ENCODE peak calls at places on chromosomes 4 and X, in ten cellular contexts. One of them, this sample, is unnamed. For H3K36me3, the result is how much of the 10 kb centered on the place peaks cover.

GRCh38 chr4:3387943-3388348 is 53.8 kb upstream of the HGFAC start:
- DNase-seq in SK-N-SH: peak
- DNase-seq in mammary epithelial cell: peak
- DNase-seq in K562: no peak
- DNase-seq in endothelial cell of umbilical vein: peak
- DNase-seq in mesenchymal stem cell: peak
- DNase-seq in GM23248: peak
- DNase-seq in neuronal stem cell: no peak
- DNase-seq in neural progenitor cell: no peak
- DNase-seq in IMR-90: peak
- DNase-seq in this sample: peak

GRCh38 chr4:128958194-128958593 is 135.1 kb downstream of the SCLT1 start:
- DNase-seq in GM23248: no peak
- DNase-seq in mammary epithelial cell: no peak
- DNase-seq in K562: no peak
- DNase-seq in neuronal stem cell: no peak
- DNase-seq in SK-N-SH: no peak
- DNase-seq in endothelial cell of umbilical vein: no peak
- DNase-seq in mesenchymal stem cell: peak
- DNase-seq in neural progenitor cell: no peak
- DNase-seq in IMR-90: peak
- DNase-seq in this sample: no peak

GRCh38 chrX:152480269-152481212 is 29.4 kb upstream of the GABRA3 start:
- DNase-seq in neural progenitor cell: no peak
- DNase-seq in GM23248: no peak
- DNase-seq in endothelial cell of umbilical vein: no peak
- DNase-seq in SK-N-SH: no peak
- DNase-seq in neuronal stem cell: no peak
- DNase-seq in K562: no peak
- DNase-seq in mesenchymal stem cell: no peak
- DNase-seq in IMR-90: no peak
- DNase-seq in mammary epithelial cell: no peak
- DNase-seq in this sample: no peak

GRCh38 chrX:155768036-155768769 is 112.9 kb upstream of the VAMP7 start:
- DNase-seq in K562: no peak
- DNase-seq in neural progenitor cell: no peak
- DNase-seq in SK-N-SH: peak
- DNase-seq in neuronal stem cell: no peak
- DNase-seq in IMR-90: peak
- DNase-seq in mammary epithelial cell: peak
- DNase-seq in endothelial cell of umbilical vein: no peak
- DNase-seq in GM23248: peak
- DNase-seq in mesenchymal stem cell: peak
- DNase-seq in this sample: peak

GRCh38 chrX:26848511-26848910 is 614.6 kb downstream of the PPP4R3C start:
- DNase-seq in endothelial cell of umbilical vein: peak
- DNase-seq in neural progenitor cell: no peak
- DNase-seq in mammary epithelial cell: no peak
- DNase-seq in neuronal stem cell: no peak
- DNase-seq in mesenchymal stem cell: no peak
- DNase-seq in IMR-90: no peak
- DNase-seq in K562: no peak
- DNase-seq in SK-N-SH: no peak
- DNase-seq in GM23248: peak
- DNase-seq in this sample: peak

GRCh38 chrX:103554687-103555417 is 30.5 kb upstream of the TCEAL4 start:
- DNase-seq in neural progenitor cell: peak
- DNase-seq in neuronal stem cell: peak
- DNase-seq in K562: peak
- DNase-seq in mesenchymal stem cell: peak
- DNase-seq in IMR-90: peak
- DNase-seq in GM23248: no peak
- DNase-seq in endothelial cell of umbilical vein: peak
- DNase-seq in mammary epithelial cell: no peak
- DNase-seq in SK-N-SH: peak
- DNase-seq in this sample: peak

GRCh38 chrX:5681159-5681558 is 547.5 kb downstream of the NLGN4X start:
- DNase-seq in neuronal stem cell: no peak
- DNase-seq in GM23248: no peak
- DNase-seq in neural progenitor cell: peak
- DNase-seq in endothelial cell of umbilical vein: no peak
- DNase-seq in IMR-90: no peak
- DNase-seq in mammary epithelial cell: peak
- DNase-seq in K562: peak
- DNase-seq in SK-N-SH: peak
- DNase-seq in mesenchymal stem cell: no peak
- DNase-seq in this sample: no peak

GRCh38 chr4:55540271-55540670 is 6.4 kb downstream of the CLOCK start:
- DNase-seq in SK-N-SH: no peak
- DNase-seq in neuronal stem cell: no peak
- DNase-seq in mesenchymal stem cell: no peak
- DNase-seq in endothelial cell of umbilical vein: no peak
- DNase-seq in neural progenitor cell: no peak
- DNase-seq in mammary epithelial cell: no peak
- DNase-seq in IMR-90: no peak
- DNase-seq in K562: no peak
- DNase-seq in GM23248: no peak
- DNase-seq in this sample: no peak

GRCh38 chrX:103363046-103363445 is 6.7 kb downstream of the TCEAL9 start:
- DNase-seq in mammary epithelial cell: no peak
- DNase-seq in mesenchymal stem cell: no peak
- DNase-seq in neural progenitor cell: no peak
- DNase-seq in neuronal stem cell: no peak
- DNase-seq in GM23248: no peak
- DNase-seq in IMR-90: no peak
- DNase-seq in K562: no peak
- DNase-seq in endothelial cell of umbilical vein: no peak
- DNase-seq in SK-N-SH: no peak
- DNase-seq in this sample: no peak

GRCh38 chrX:76433219-76433618 is 5.7 kb downstream of the MAGEE1 start:
- DNase-seq in mammary epithelial cell: no peak
- DNase-seq in mesenchymal stem cell: no peak
- DNase-seq in IMR-90: no peak
- DNase-seq in endothelial cell of umbilical vein: no peak
- DNase-seq in GM23248: no peak
- DNase-seq in SK-N-SH: no peak
- DNase-seq in neural progenitor cell: peak
- DNase-seq in neuronal stem cell: no peak
- DNase-seq in K562: no peak
- DNase-seq in this sample: no peak

GRCh38 chrX:76434103-76434741 is 6.7 kb downstream of the MAGEE1 start:
- DNase-seq in mammary epithelial cell: no peak
- DNase-seq in neuronal stem cell: no peak
- DNase-seq in IMR-90: no peak
- DNase-seq in GM23248: no peak
- DNase-seq in mesenchymal stem cell: no peak
- DNase-seq in neural progenitor cell: peak
- DNase-seq in endothelial cell of umbilical vein: no peak
- DNase-seq in K562: no peak
- DNase-seq in SK-N-SH: no peak
- DNase-seq in this sample: no peak

GRCh38 chrX:76427560-76428242 is at the start of gene MAGEE1:
- DNase-seq in endothelial cell of umbilical vein: peak
- DNase-seq in neural progenitor cell: peak
- DNase-seq in IMR-90: peak
- DNase-seq in SK-N-SH: peak
- DNase-seq in GM23248: peak
- DNase-seq in K562: peak
- DNase-seq in mammary epithelial cell: peak
- DNase-seq in mesenchymal stem cell: peak
- DNase-seq in neuronal stem cell: peak
- DNase-seq in this sample: peak

DNA sequence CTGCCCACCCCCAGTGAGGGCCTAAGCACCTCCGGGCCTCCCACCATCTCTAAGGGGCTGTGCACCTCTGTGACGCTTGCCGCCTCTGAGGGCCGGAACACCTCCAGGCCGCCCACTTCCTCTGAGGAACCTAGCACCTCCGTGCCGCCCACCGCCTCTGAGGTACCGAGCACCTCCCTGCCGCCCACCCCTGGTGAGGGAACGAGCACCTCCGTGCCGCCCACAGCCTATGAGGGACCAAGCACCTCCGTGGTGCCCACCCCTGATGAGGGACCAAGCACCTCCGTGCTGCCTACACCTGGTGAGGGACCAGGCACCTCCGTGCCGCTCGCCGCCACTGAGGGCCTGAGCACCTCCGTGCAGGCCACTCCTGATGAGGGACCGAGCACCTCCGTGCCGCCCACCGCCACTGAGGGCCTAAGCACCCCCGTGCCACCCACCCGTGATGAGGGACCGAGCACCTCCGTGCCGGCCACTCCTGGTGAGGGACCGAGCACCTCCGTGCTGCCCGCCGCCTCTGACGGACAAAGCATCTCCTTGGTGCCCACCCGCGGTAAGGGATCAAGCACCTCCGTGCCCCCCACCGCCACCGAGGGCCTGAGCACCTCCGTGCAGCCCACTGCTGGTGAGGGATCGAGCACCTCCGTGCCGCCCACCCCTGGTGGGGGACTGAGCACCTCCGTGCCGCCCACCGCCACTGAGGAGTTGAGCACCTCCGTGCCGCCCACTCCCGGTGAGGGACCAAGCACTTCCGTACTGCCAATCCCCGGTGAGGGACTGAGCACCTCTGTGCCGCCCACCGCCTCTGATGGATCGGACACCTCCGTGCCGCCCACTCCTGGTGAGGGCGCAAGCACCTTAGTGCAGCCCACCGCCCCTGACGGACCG is 977 bp downstream of the MAGEE1 start:
- DNase-seq in SK-N-SH: peak
- DNase-seq in mammary epithelial cell: peak
- DNase-seq in neural progenitor cell: peak
- DNase-seq in endothelial cell of umbilical vein: no peak
- DNase-seq in IMR-90: no peak
- DNase-seq in mesenchymal stem cell: no peak
- DNase-seq in GM23248: peak
- DNase-seq in K562: no peak
- DNase-seq in neuronal stem cell: no peak
- DNase-seq in this sample: no peak
- H3K4me2 ChIP-seq in SK-N-SH: peak
- H3K4me2 ChIP-seq in mammary epithelial cell: peak
- H3K4me2 ChIP-seq in neural progenitor cell: peak
- H3K4me2 ChIP-seq in endothelial cell of umbilical vein: peak
- H3K4me2 ChIP-seq in IMR-90: peak
- H3K4me2 ChIP-seq in mesenchymal stem cell: peak
- H3K4me2 ChIP-seq in GM23248: peak
- H3K4me2 ChIP-seq in K562: no peak
- H3K4me2 ChIP-seq in neuronal stem cell: peak
- H3K4me2 ChIP-seq in this sample: peak

GRCh38 chr4:105060628-105061027 is 86.0 kb upstream of the TET2 start:
- DNase-seq in neural progenitor cell: no peak
- DNase-seq in K562: no peak
- DNase-seq in neuronal stem cell: no peak
- DNase-seq in endothelial cell of umbilical vein: no peak
- DNase-seq in mammary epithelial cell: peak
- DNase-seq in GM23248: no peak
- DNase-seq in SK-N-SH: no peak
- DNase-seq in mesenchymal stem cell: no peak
- DNase-seq in IMR-90: peak
- DNase-seq in this sample: peak
- H3K9ac ChIP-seq in neural progenitor cell: no peak
- H3K9ac ChIP-seq in K562: no peak
- H3K9ac ChIP-seq in neuronal stem cell: no peak
- H3K9ac ChIP-seq in endothelial cell of umbilical vein: no peak
- H3K9ac ChIP-seq in mammary epithelial cell: peak
- H3K9ac ChIP-seq in GM23248: no peak
- H3K9ac ChIP-seq in SK-N-SH: peak
- H3K9ac ChIP-seq in mesenchymal stem cell: no peak
- H3K9ac ChIP-seq in IMR-90: no peak
- H3K9ac ChIP-seq in this sample: no peak

GRCh38 chrX:18893536-18893935 is 90.4 kb downstream of the PHKA2 start:
- DNase-seq in endothelial cell of umbilical vein: no peak
- DNase-seq in mammary epithelial cell: no peak
- DNase-seq in neural progenitor cell: no peak
- DNase-seq in IMR-90: no peak
- DNase-seq in K562: no peak
- DNase-seq in SK-N-SH: no peak
- DNase-seq in mesenchymal stem cell: no peak
- DNase-seq in GM23248: no peak
- DNase-seq in neuronal stem cell: no peak
- DNase-seq in this sample: no peak
- H3K36me3 ChIP-seq in endothelial cell of umbilical vein: under half
- H3K36me3 ChIP-seq in mammary epithelial cell: under half
- H3K36me3 ChIP-seq in neural progenitor cell: under half
- H3K36me3 ChIP-seq in IMR-90: under half
- H3K36me3 ChIP-seq in K562: under half
- H3K36me3 ChIP-seq in SK-N-SH: under half
- H3K36me3 ChIP-seq in mesenchymal stem cell: under half
- H3K36me3 ChIP-seq in GM23248: under half
- H3K36me3 ChIP-seq in neuronal stem cell: under half
- H3K36me3 ChIP-seq in this sample: under half

DNA sequence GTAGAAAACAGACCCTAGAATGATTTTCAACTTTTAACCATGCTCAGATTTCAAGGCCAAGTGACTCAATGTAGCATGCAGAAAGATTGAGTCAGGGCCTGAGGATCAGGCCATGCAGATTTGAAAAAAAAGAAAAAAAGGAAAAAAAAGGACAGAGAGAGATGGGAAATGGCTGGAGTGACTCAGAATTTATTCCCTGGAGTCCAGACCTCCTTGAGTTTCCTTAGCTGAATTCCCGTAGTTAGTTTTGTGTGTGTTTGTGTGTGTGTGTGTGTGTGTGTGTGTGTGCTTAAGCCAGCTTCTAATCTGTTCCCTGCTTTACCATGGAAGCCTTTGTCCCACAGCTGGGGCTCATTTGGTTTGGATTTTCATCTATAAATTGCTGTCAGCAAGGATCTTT is 108.8 kb upstream of the DDIT4L start:
- DNase-seq in neuronal stem cell: no peak
- DNase-seq in IMR-90: peak
- DNase-seq in GM23248: peak
- DNase-seq in mammary epithelial cell: peak
- DNase-seq in neural progenitor cell: peak
- DNase-seq in SK-N-SH: no peak
- DNase-seq in K562: no peak
- DNase-seq in endothelial cell of umbilical vein: peak
- DNase-seq in mesenchymal stem cell: peak
- DNase-seq in this sample: peak
- H3K4me2 ChIP-seq in neuronal stem cell: no peak
- H3K4me2 ChIP-seq in IMR-90: peak
- H3K4me2 ChIP-seq in GM23248: peak
- H3K4me2 ChIP-seq in mammary epithelial cell: no peak
- H3K4me2 ChIP-seq in neural progenitor cell: peak
- H3K4me2 ChIP-seq in SK-N-SH: peak
- H3K4me2 ChIP-seq in K562: no peak
- H3K4me2 ChIP-seq in endothelial cell of umbilical vein: no peak
- H3K4me2 ChIP-seq in mesenchymal stem cell: no peak
- H3K4me2 ChIP-seq in this sample: no peak

GRCh38 chrX:22136711-22137110 is 104.6 kb downstream of the PHEX start:
- DNase-seq in mammary epithelial cell: no peak
- DNase-seq in mesenchymal stem cell: peak
- DNase-seq in K562: no peak
- DNase-seq in neuronal stem cell: no peak
- DNase-seq in SK-N-SH: no peak
- DNase-seq in GM23248: no peak
- DNase-seq in neural progenitor cell: no peak
- DNase-seq in IMR-90: peak
- DNase-seq in endothelial cell of umbilical vein: no peak
- DNase-seq in this sample: no peak
- H3K9ac ChIP-seq in mammary epithelial cell: peak
- H3K9ac ChIP-seq in mesenchymal stem cell: peak
- H3K9ac ChIP-seq in K562: no peak
- H3K9ac ChIP-seq in neuronal stem cell: no peak
- H3K9ac ChIP-seq in SK-N-SH: peak
- H3K9ac ChIP-seq in GM23248: peak
- H3K9ac ChIP-seq in neural progenitor cell: no peak
- H3K9ac ChIP-seq in IMR-90: no peak
- H3K9ac ChIP-seq in endothelial cell of umbilical vein: peak
- H3K9ac ChIP-seq in this sample: no peak